ENCODE peak calls at places on chromosomes 3 and 15, in four cellular contexts. One of them, this sample, is unnamed.
A peak's percentile ranks its signal among the peaks of the same experiment; 100 is the strongest.

GRCh38 chr3:20043398-20043797 is 3.2 kb downstream of the KAT2B start:
- DNase-seq in GM04504: no peak
- DNase-seq in NCI-H774: no peak
- DNase-seq in ovary: peak; percentile 66
- DNase-seq in this sample: peak; percentile 10

GRCh38 chr3:56684029-56684428 is 964 bp upstream of the TASOR start:
- DNase-seq in GM04504: no peak
- DNase-seq in NCI-H774: no peak
- DNase-seq in ovary: no peak
- DNase-seq in this sample: no peak

GRCh38 chr15:26083457-26084350 is 220.6 kb upstream of the ATP10A start:
- DNase-seq in GM04504: no peak
- DNase-seq in NCI-H774: no peak
- DNase-seq in ovary: no peak
- DNase-seq in this sample: no peak

GRCh38 chr3:72152551-72153476 is 367.9 kb upstream of the PROK2 start:
- DNase-seq in GM04504: peak; percentile 69
- DNase-seq in NCI-H774: no peak
- DNase-seq in ovary: peak; percentile 85
- DNase-seq in this sample: peak; percentile 56

GRCh38 chr3:156816091-156816793 is 9.9 kb upstream of the LEKR1 start:
- DNase-seq in GM04504: peak; percentile 68
- DNase-seq in NCI-H774: peak; percentile 63
- DNase-seq in ovary: peak; percentile 63
- DNase-seq in this sample: no peak

GRCh38 chr3:134709563-134710312 is 58.9 kb upstream of the KY start:
- DNase-seq in GM04504: no peak
- DNase-seq in NCI-H774: no peak
- DNase-seq in ovary: no peak
- DNase-seq in this sample: no peak

GRCh38 chr15:44705981-44706380 is 5.1 kb downstream of the PATL2 start:
- DNase-seq in GM04504: no peak
- DNase-seq in NCI-H774: no peak
- DNase-seq in ovary: no peak
- DNase-seq in this sample: no peak

GRCh38 chr3:46374755-46375154 is 4.0 kb downstream of the CCR5 start:
- DNase-seq in GM04504: no peak
- DNase-seq in NCI-H774: no peak
- DNase-seq in ovary: no peak
- DNase-seq in this sample: no peak

GRCh38 chr3:172213765-172214358 is 174.5 kb downstream of the FNDC3B start:
- DNase-seq in GM04504: no peak
- DNase-seq in NCI-H774: peak; percentile 88
- DNase-seq in ovary: no peak
- DNase-seq in this sample: no peak

GRCh38 chr3:74009961-74010859 is 385.5 kb upstream of the PDZRN3 start:
- DNase-seq in GM04504: no peak
- DNase-seq in NCI-H774: no peak
- DNase-seq in ovary: no peak
- DNase-seq in this sample: no peak

GRCh38 chr15:48190932-48191573 is 412 bp upstream of the CTXN2 start:
- DNase-seq in GM04504: peak; percentile 41
- DNase-seq in NCI-H774: no peak
- DNase-seq in ovary: peak; percentile 70
- DNase-seq in this sample: peak; percentile 67

GRCh38 chr15:65945616-65946015 is 76.3 kb downstream of the RAB11A start:
- DNase-seq in GM04504: no peak
- DNase-seq in NCI-H774: no peak
- DNase-seq in ovary: no peak
- DNase-seq in this sample: no peak

GRCh38 chr3:4071481-4072184 is 231.5 kb upstream of the SETMAR start:
- DNase-seq in GM04504: no peak
- DNase-seq in NCI-H774: no peak
- DNase-seq in ovary: no peak
- DNase-seq in this sample: no peak

GRCh38 chr3:174907628-174908407 is 48.7 kb downstream of the NAALADL2 start:
- DNase-seq in GM04504: no peak
- DNase-seq in NCI-H774: no peak
- DNase-seq in ovary: no peak
- DNase-seq in this sample: no peak

GRCh38 chr3:158456114-158456513 is 114.9 kb upstream of the MLF1 start:
- DNase-seq in GM04504: no peak
- DNase-seq in NCI-H774: no peak
- DNase-seq in ovary: no peak
- DNase-seq in this sample: no peak

GRCh38 chr15:69729167-69729748 is 276.6 kb downstream of the RPLP1 start:
- DNase-seq in GM04504: no peak
- DNase-seq in NCI-H774: no peak
- DNase-seq in ovary: peak; percentile 34
- DNase-seq in this sample: no peak

GRCh38 chr3:45043715-45044299 is 17.7 kb downstream of the CLEC3B start:
- DNase-seq in GM04504: peak; percentile 59
- DNase-seq in NCI-H774: no peak
- DNase-seq in ovary: no peak
- DNase-seq in this sample: peak; percentile 74

GRCh38 chr15:63946524-63947065 is 99.7 kb downstream of the DAPK2 start:
- DNase-seq in GM04504: no peak
- DNase-seq in NCI-H774: no peak
- DNase-seq in ovary: no peak
- DNase-seq in this sample: no peak

GRCh38 chr3:115975796-115976195 is 352.5 kb downstream of the GAP43 start:
- DNase-seq in GM04504: no peak
- DNase-seq in NCI-H774: no peak
- DNase-seq in ovary: no peak
- DNase-seq in this sample: no peak

GRCh38 chr3:52429031-52429430 is 15.9 kb downstream of the SEMA3G start:
- DNase-seq in GM04504: no peak
- DNase-seq in NCI-H774: no peak
- DNase-seq in ovary: peak; percentile 24
- DNase-seq in this sample: no peak

GRCh38 chr15:62126364-62126763 is 38.7 kb downstream of the C2CD4B start:
- DNase-seq in GM04504: no peak
- DNase-seq in NCI-H774: no peak
- DNase-seq in ovary: no peak
- DNase-seq in this sample: no peak

GRCh38 chr15:94441782-94442181 is 210.4 kb downstream of the MCTP2 start:
- DNase-seq in GM04504: no peak
- DNase-seq in NCI-H774: no peak
- DNase-seq in ovary: no peak
- DNase-seq in this sample: no peak

GRCh38 chr15:94061041-94061440 is 170.3 kb upstream of the MCTP2 start:
- DNase-seq in GM04504: no peak
- DNase-seq in NCI-H774: no peak
- DNase-seq in ovary: no peak
- DNase-seq in this sample: no peak

GRCh38 chr15:42130246-42130986 is 26.0 kb downstream of the PLA2G4F start:
- DNase-seq in GM04504: no peak
- DNase-seq in NCI-H774: no peak
- DNase-seq in ovary: no peak
- DNase-seq in this sample: no peak

GRCh38 chr15:89136084-89136806 is 48.0 kb downstream of the ABHD2 start:
- DNase-seq in GM04504: no peak
- DNase-seq in NCI-H774: no peak
- DNase-seq in ovary: no peak
- DNase-seq in this sample: no peak

GRCh38 chr3:46849686-46850467 is 13.4 kb downstream of the MYL3 start:
- DNase-seq in GM04504: no peak
- DNase-seq in NCI-H774: no peak
- DNase-seq in ovary: no peak
- DNase-seq in this sample: no peak

GRCh38 chr3:55842204-55842603 is 355.1 kb upstream of the WNT5A start:
- DNase-seq in GM04504: no peak
- DNase-seq in NCI-H774: no peak
- DNase-seq in ovary: no peak
- DNase-seq in this sample: no peak

GRCh38 chr3:126348308-126348920 is 8.8 kb downstream of the KLF15 start:
- DNase-seq in GM04504: no peak
- DNase-seq in NCI-H774: no peak
- DNase-seq in ovary: no peak
- DNase-seq in this sample: peak; percentile 39

GRCh38 chr15:62895905-62896316 is 146.6 kb upstream of the TPM1 start:
- DNase-seq in GM04504: no peak
- DNase-seq in NCI-H774: no peak
- DNase-seq in ovary: no peak
- DNase-seq in this sample: peak; percentile 93

GRCh38 chr3:177050466-177051237 is 146.6 kb downstream of the TBL1XR1 start:
- DNase-seq in GM04504: no peak
- DNase-seq in NCI-H774: peak; percentile 50
- DNase-seq in ovary: no peak
- DNase-seq in this sample: no peak

GRCh38 chr15:90401499-90401898 is 13.5 kb downstream of the IQGAP1 start:
- DNase-seq in GM04504: no peak
- DNase-seq in NCI-H774: no peak
- DNase-seq in ovary: no peak
- DNase-seq in this sample: no peak

GRCh38 chr3:27105904-27106303 is 263.3 kb downstream of the NEK10 start:
- DNase-seq in GM04504: no peak
- DNase-seq in NCI-H774: no peak
- DNase-seq in ovary: no peak
- DNase-seq in this sample: peak; percentile 45

GRCh38 chr3:144771401-144771870 is 799.8 kb downstream of the DIPK2A start:
- DNase-seq in GM04504: peak; percentile 44
- DNase-seq in NCI-H774: no peak
- DNase-seq in ovary: no peak
- DNase-seq in this sample: no peak

This sample was measured in SJSA1.